ENCODE peak calls at places on chromosomes 12 and 14, in five cellular contexts. One of them, this sample, is unnamed.

GRCh38 chr12:54294152-54294913 is 6.5 kb downstream of the NFE2 start:
- DNase-seq in hepatocyte: peak; percentile 58
- DNase-seq in fibroblast of lung: peak; percentile 24
- DNase-seq in endothelial cell of umbilical vein: peak; percentile 53
- DNase-seq in GM23338: peak; percentile 89
- DNase-seq in this sample: no peak

GRCh38 chr12:92393504-92393903 is 247.9 kb upstream of the BTG1 start:
- DNase-seq in fibroblast of lung: no peak
- DNase-seq in hepatocyte: no peak
- DNase-seq in endothelial cell of umbilical vein: no peak
- DNase-seq in GM23338: no peak
- DNase-seq in this sample: no peak

GRCh38 chr12:122062832-122063690 is 15.5 kb upstream of the MLXIP start:
- DNase-seq in GM23338: no peak
- DNase-seq in hepatocyte: peak; percentile 76
- DNase-seq in endothelial cell of umbilical vein: peak; percentile 96
- DNase-seq in fibroblast of lung: peak; percentile 92
- DNase-seq in this sample: no peak

GRCh38 chr12:48954781-48955501 is 2.3 kb downstream of the ARF3 start:
- DNase-seq in fibroblast of lung: no peak
- DNase-seq in GM23338: no peak
- DNase-seq in endothelial cell of umbilical vein: no peak
- DNase-seq in hepatocyte: no peak
- DNase-seq in this sample: no peak

GRCh38 chr12:132359551-132359950 is 30.2 kb upstream of the GALNT9 start:
- DNase-seq in endothelial cell of umbilical vein: no peak
- DNase-seq in hepatocyte: no peak
- DNase-seq in fibroblast of lung: no peak
- DNase-seq in GM23338: no peak
- DNase-seq in this sample: no peak

GRCh38 chr12:121214855-121215745 is 5.2 kb downstream of the P2RX4 start:
- DNase-seq in endothelial cell of umbilical vein: peak; percentile 76
- DNase-seq in fibroblast of lung: peak; percentile 96
- DNase-seq in hepatocyte: peak; percentile 89
- DNase-seq in GM23338: no peak
- DNase-seq in this sample: no peak

GRCh38 chr14:96261053-96261452 is 5.0 kb downstream of the BDKRB1 start:
- DNase-seq in endothelial cell of umbilical vein: no peak
- DNase-seq in GM23338: no peak
- DNase-seq in fibroblast of lung: no peak
- DNase-seq in hepatocyte: no peak
- DNase-seq in this sample: no peak

GRCh38 chr14:59511916-59512530 is 27.7 kb downstream of the JKAMP start:
- DNase-seq in GM23338: peak; percentile 78
- DNase-seq in endothelial cell of umbilical vein: peak; percentile 8
- DNase-seq in hepatocyte: no peak
- DNase-seq in fibroblast of lung: no peak
- DNase-seq in this sample: no peak

GRCh38 chr12:32033411-32033810 is 73.2 kb upstream of the BICD1 start:
- DNase-seq in GM23338: no peak
- DNase-seq in hepatocyte: peak; percentile 11
- DNase-seq in endothelial cell of umbilical vein: peak; percentile 55
- DNase-seq in fibroblast of lung: no peak
- DNase-seq in this sample: no peak

GRCh38 chr12:10960260-10960659 is 21.2 kb upstream of the TAS2R14 start:
- DNase-seq in GM23338: no peak
- DNase-seq in endothelial cell of umbilical vein: no peak
- DNase-seq in hepatocyte: no peak
- DNase-seq in fibroblast of lung: no peak
- DNase-seq in this sample: no peak

GRCh38 chr12:5083955-5084849 is 40.5 kb downstream of the KCNA5 start:
- DNase-seq in GM23338: peak; percentile 67
- DNase-seq in hepatocyte: peak; percentile 66
- DNase-seq in endothelial cell of umbilical vein: peak; percentile 59
- DNase-seq in fibroblast of lung: peak; percentile 75
- DNase-seq in this sample: no peak

GRCh38 chr14:40099316-40099715 is 667.1 kb upstream of the FBXO33 start:
- DNase-seq in GM23338: peak; percentile 17
- DNase-seq in endothelial cell of umbilical vein: no peak
- DNase-seq in fibroblast of lung: no peak
- DNase-seq in hepatocyte: no peak
- DNase-seq in this sample: no peak

GRCh38 chr12:89507015-89507824 is 17.4 kb downstream of the GALNT4 start:
- DNase-seq in fibroblast of lung: no peak
- DNase-seq in GM23338: no peak
- DNase-seq in endothelial cell of umbilical vein: peak; percentile 40
- DNase-seq in hepatocyte: no peak
- DNase-seq in this sample: no peak

GRCh38 chr12:110565919-110566871 is 16.9 kb downstream of the PPTC7 start:
- DNase-seq in GM23338: no peak
- DNase-seq in endothelial cell of umbilical vein: no peak
- DNase-seq in fibroblast of lung: no peak
- DNase-seq in hepatocyte: no peak
- DNase-seq in this sample: no peak

GRCh38 chr14:35045798-35046047 is 349 bp upstream of the FAM177A1 start:
- DNase-seq in fibroblast of lung: peak; percentile 48
- DNase-seq in endothelial cell of umbilical vein: no peak
- DNase-seq in GM23338: peak; percentile 7
- DNase-seq in hepatocyte: no peak
- DNase-seq in this sample: no peak

GRCh38 chr14:63922696-63923421 is 70.1 kb downstream of the SYNE2 start:
- DNase-seq in hepatocyte: peak; percentile 72
- DNase-seq in GM23338: no peak
- DNase-seq in fibroblast of lung: no peak
- DNase-seq in endothelial cell of umbilical vein: no peak
- DNase-seq in this sample: no peak

GRCh38 chr12:29611906-29612305 is 114.4 kb upstream of the OVCH1 start:
- DNase-seq in endothelial cell of umbilical vein: no peak
- DNase-seq in GM23338: no peak
- DNase-seq in fibroblast of lung: peak; percentile 82
- DNase-seq in hepatocyte: no peak
- DNase-seq in this sample: no peak

GRCh38 chr12:114812858-114813761 is 129.1 kb upstream of the TBX3 start:
- DNase-seq in GM23338: peak; percentile 31
- DNase-seq in fibroblast of lung: peak; percentile 87
- DNase-seq in hepatocyte: peak; percentile 63
- DNase-seq in endothelial cell of umbilical vein: no peak
- DNase-seq in this sample: no peak

GRCh38 chr14:60514378-60515243 is 5.7 kb downstream of the SIX6 start:
- DNase-seq in GM23338: peak; percentile 75
- DNase-seq in fibroblast of lung: no peak
- DNase-seq in endothelial cell of umbilical vein: no peak
- DNase-seq in hepatocyte: peak; percentile 57
- DNase-seq in this sample: no peak
- TF ChIP-seq EZH2 in GM23338: peak; percentile 80
- TF ChIP-seq EZH2 in fibroblast of lung: peak; percentile 41
- TF ChIP-seq EZH2 in endothelial cell of umbilical vein: peak; percentile 7
- TF ChIP-seq EZH2 in hepatocyte: peak; percentile 95
- TF ChIP-seq EZH2 in this sample: no peak

GRCh38 chr12:83827193-83827592 is 1085.4 kb downstream of the SLC6A15 start:
- DNase-seq in fibroblast of lung: no peak
- DNase-seq in endothelial cell of umbilical vein: no peak
- DNase-seq in hepatocyte: no peak
- DNase-seq in GM23338: no peak
- DNase-seq in this sample: no peak
- H3K27ac ChIP-seq in fibroblast of lung: no peak overlapping the region
- H3K27ac ChIP-seq in endothelial cell of umbilical vein: no peak overlapping the region
- H3K27ac ChIP-seq in hepatocyte: no peak overlapping the region
- H3K27ac ChIP-seq in GM23338: no peak overlapping the region
- H3K27ac ChIP-seq in this sample: no peak overlapping the region

DNA sequence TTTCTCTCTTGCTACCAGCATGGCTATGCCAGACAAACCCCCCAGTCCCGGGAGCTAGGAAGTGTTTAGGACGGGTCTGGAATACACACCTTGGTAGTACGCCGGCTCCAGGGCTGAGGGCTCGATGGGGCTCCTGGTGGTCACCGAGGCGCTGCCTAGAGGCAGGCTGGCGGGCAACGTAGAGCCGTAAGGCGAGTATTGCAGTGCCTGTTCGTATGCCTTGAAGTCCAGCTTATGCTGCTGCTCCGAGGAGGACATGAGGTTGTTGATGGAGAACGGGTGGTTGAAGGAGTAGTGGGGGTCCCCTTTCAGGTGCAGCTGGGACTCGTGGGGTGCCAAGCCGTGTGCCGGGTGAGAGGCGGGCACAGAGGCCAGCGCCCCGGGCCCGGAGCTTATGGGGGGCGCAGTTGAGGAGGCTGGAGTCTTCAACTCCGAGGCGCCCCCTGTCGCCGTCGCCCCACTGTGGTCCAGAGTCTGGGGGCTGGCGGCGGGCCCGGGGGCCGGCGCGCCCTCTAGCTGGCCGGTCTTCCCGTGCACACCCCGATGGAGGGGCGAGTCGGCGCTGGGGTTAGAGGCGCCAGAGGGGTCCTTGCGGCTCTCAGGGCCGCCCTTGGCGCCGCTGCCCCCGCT is 3.6 kb downstream of the FOXA1 start:
- DNase-seq in GM23338: peak; percentile 83
- DNase-seq in fibroblast of lung: no peak
- DNase-seq in hepatocyte: peak; percentile 75
- DNase-seq in endothelial cell of umbilical vein: no peak
- DNase-seq in this sample: no peak
- H3K4me3 ChIP-seq in GM23338: peak overlapping the region; percentile 49
- H3K4me3 ChIP-seq in fibroblast of lung: no peak overlapping the region
- H3K4me3 ChIP-seq in hepatocyte: peak overlapping the region; percentile 54
- H3K4me3 ChIP-seq in endothelial cell of umbilical vein: no peak overlapping the region
- H3K4me3 ChIP-seq in this sample: no peak overlapping the region

GRCh38 chr12:96136129-96136528 is 58.0 kb upstream of the ELK3 start:
- DNase-seq in endothelial cell of umbilical vein: peak; percentile 94
- DNase-seq in fibroblast of lung: peak; percentile 45
- DNase-seq in GM23338: no peak
- DNase-seq in hepatocyte: peak; percentile 16
- DNase-seq in this sample: no peak
- TF ChIP-seq EZH2 in endothelial cell of umbilical vein: no peak
- TF ChIP-seq EZH2 in fibroblast of lung: no peak
- TF ChIP-seq EZH2 in GM23338: no peak
- TF ChIP-seq EZH2 in hepatocyte: no peak
- TF ChIP-seq EZH2 in this sample: no peak

GRCh38 chr12:111597731-111598636 is 1.1 kb downstream of the ATXN2 start:
- DNase-seq in endothelial cell of umbilical vein: peak; percentile 31
- DNase-seq in hepatocyte: peak; percentile 63
- DNase-seq in GM23338: peak; percentile 70
- DNase-seq in fibroblast of lung: peak; percentile 28
- DNase-seq in this sample: no peak

GRCh38 chr12:111596985-111597730 is 2.0 kb downstream of the ATXN2 start:
- DNase-seq in fibroblast of lung: peak; percentile 62
- DNase-seq in hepatocyte: peak; percentile 75
- DNase-seq in endothelial cell of umbilical vein: peak; percentile 81
- DNase-seq in GM23338: peak; percentile 78
- DNase-seq in this sample: no peak

GRCh38 chr12:111600296-111600562 is 1.1 kb upstream of the ATXN2 start:
- DNase-seq in endothelial cell of umbilical vein: no peak
- DNase-seq in hepatocyte: no peak
- DNase-seq in GM23338: no peak
- DNase-seq in fibroblast of lung: no peak
- DNase-seq in this sample: no peak

GRCh38 chr12:111598637-111599458 is at the start of gene ATXN2:
- DNase-seq in hepatocyte: peak; percentile 83
- DNase-seq in fibroblast of lung: peak; percentile 68
- DNase-seq in GM23338: peak; percentile 77
- DNase-seq in endothelial cell of umbilical vein: peak; percentile 46
- DNase-seq in this sample: no peak

DNA sequence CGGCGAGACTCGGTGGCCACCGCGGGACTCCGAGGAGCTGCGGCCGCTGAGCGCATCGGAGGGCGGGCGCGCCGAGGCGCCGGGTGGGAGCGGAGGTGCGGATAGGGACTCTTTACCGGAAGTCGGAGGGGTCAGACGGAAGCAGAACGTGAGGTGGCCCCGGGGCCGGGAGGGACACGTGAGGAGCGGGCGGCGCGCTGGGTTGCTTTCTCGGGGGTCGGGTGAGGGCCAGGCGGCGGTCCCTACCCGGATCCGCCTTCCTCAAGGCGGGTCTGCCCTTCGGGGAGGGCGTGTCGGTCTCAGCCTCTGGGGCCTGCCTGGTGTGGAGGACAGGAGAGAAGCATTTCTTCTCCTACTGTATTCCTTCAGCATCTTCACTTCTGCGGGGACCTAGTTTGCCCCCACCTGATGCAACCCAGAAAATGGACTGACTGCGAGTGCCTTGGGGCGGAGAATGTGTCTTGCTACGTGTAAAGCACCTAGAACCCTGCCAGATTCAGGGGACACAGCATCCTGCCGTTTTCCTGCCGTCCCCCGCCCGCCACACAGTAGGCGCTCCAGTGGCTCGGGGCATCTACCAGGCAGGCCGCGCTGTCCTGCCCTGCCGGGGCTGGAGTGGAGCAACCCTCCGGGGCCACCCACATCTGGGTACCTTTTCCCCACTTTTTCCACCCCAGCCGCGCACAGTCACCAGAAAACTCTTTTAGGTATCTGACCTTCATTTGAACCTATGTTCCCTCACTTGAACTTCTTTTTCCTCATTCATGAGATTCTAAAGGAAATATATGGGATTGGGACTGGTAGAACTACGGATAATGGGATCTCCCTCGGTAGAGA is 562 bp upstream of the ATXN2 start:
- DNase-seq in fibroblast of lung: peak; percentile 96
- DNase-seq in endothelial cell of umbilical vein: peak; percentile 89
- DNase-seq in hepatocyte: peak; percentile 94
- DNase-seq in GM23338: peak; percentile 97
- DNase-seq in this sample: peak; percentile 44
- H3K27ac ChIP-seq in fibroblast of lung: peak overlapping the region; percentile 96
- H3K27ac ChIP-seq in endothelial cell of umbilical vein: peak overlapping the region; percentile 80
- H3K27ac ChIP-seq in hepatocyte: peak overlapping the region; percentile 96
- H3K27ac ChIP-seq in GM23338: peak overlapping the region; percentile 95
- H3K27ac ChIP-seq in this sample: peak overlapping the region; percentile 95

DNA sequence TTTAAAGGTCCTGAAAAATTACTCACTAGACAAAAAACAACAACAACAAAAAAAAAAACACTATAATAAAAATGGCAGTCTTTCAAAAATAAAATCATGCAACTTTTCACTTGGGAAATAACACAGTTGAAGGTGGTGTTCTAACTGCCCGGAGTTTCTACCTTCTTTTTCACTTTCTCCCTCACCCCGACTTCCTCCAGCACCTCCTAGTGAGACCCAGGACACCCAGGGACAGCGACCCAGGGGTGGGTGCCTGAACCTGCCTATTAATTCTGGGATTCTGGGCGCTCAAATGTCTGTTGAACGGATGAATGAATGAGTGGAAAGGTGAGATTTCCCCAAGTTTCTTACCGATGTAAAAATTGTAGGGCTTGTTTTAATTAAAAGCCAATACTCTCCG is 2.0 kb upstream of the FZD10 start:
- DNase-seq in GM23338: no peak
- DNase-seq in fibroblast of lung: no peak
- DNase-seq in endothelial cell of umbilical vein: no peak
- DNase-seq in hepatocyte: no peak
- DNase-seq in this sample: no peak
- H3K4me3 ChIP-seq in GM23338: peak overlapping the region; percentile 52
- H3K4me3 ChIP-seq in fibroblast of lung: no peak overlapping the region
- H3K4me3 ChIP-seq in endothelial cell of umbilical vein: no peak overlapping the region
- H3K4me3 ChIP-seq in hepatocyte: no peak overlapping the region
- H3K4me3 ChIP-seq in this sample: no peak overlapping the region

GRCh38 chr14:77124345-77125274 is 17.0 kb downstream of the ZDHHC22 start:
- DNase-seq in fibroblast of lung: peak; percentile 27
- DNase-seq in GM23338: peak; percentile 62
- DNase-seq in hepatocyte: peak; percentile 78
- DNase-seq in endothelial cell of umbilical vein: peak; percentile 53
- DNase-seq in this sample: no peak
- TF ChIP-seq EZH2 in fibroblast of lung: peak; percentile 28
- TF ChIP-seq EZH2 in GM23338: no peak
- TF ChIP-seq EZH2 in hepatocyte: no peak
- TF ChIP-seq EZH2 in endothelial cell of umbilical vein: peak; percentile 61
- TF ChIP-seq EZH2 in this sample: no peak

This sample was measured in SK-N-MC.